ENCODE peak calls at places on chromosomes 2 and 18, in eight cellular contexts. One of them, this sample, is unnamed.

GRCh38 chr2:121260370-121261154 is 24.4 kb downstream of the TFCP2L1 start:
- DNase-seq in dorsolateral prefrontal cortex: no peak
- DNase-seq in astrocyte of the cerebellum: no peak
- DNase-seq in gastrocnemius medialis: no peak
- DNase-seq in AG10803: no peak
- DNase-seq in heart left ventricle: no peak
- DNase-seq in endothelial cell: no peak
- DNase-seq in cardiac fibroblast: no peak
- DNase-seq in this sample: no peak

GRCh38 chr18:68803371-68803770 is 5.5 kb downstream of the CCDC102B start:
- DNase-seq in endothelial cell: no peak
- DNase-seq in dorsolateral prefrontal cortex: no peak
- DNase-seq in cardiac fibroblast: peak; percentile 92
- DNase-seq in gastrocnemius medialis: peak; percentile 46
- DNase-seq in AG10803: peak; percentile 96
- DNase-seq in astrocyte of the cerebellum: peak; percentile 69
- DNase-seq in heart left ventricle: peak; percentile 79
- DNase-seq in this sample: no peak

GRCh38 chr2:199018826-199019225 is 438.9 kb downstream of the SATB2 start:
- DNase-seq in dorsolateral prefrontal cortex: no peak
- DNase-seq in cardiac fibroblast: no peak
- DNase-seq in AG10803: peak; percentile 22
- DNase-seq in endothelial cell: no peak
- DNase-seq in astrocyte of the cerebellum: no peak
- DNase-seq in gastrocnemius medialis: no peak
- DNase-seq in heart left ventricle: no peak
- DNase-seq in this sample: no peak

GRCh38 chr2:168530980-168531379 is 74.9 kb downstream of the CERS6 start:
- DNase-seq in endothelial cell: no peak
- DNase-seq in heart left ventricle: no peak
- DNase-seq in dorsolateral prefrontal cortex: no peak
- DNase-seq in gastrocnemius medialis: no peak
- DNase-seq in cardiac fibroblast: peak; percentile 69
- DNase-seq in astrocyte of the cerebellum: no peak
- DNase-seq in AG10803: peak; percentile 78
- DNase-seq in this sample: no peak

GRCh38 chr2:171893196-171893823 is 734 bp downstream of the SLC25A12 start:
- DNase-seq in endothelial cell: no peak
- DNase-seq in astrocyte of the cerebellum: no peak
- DNase-seq in dorsolateral prefrontal cortex: no peak
- DNase-seq in AG10803: peak; percentile 23
- DNase-seq in heart left ventricle: no peak
- DNase-seq in cardiac fibroblast: peak; percentile 25
- DNase-seq in gastrocnemius medialis: no peak
- DNase-seq in this sample: no peak

GRCh38 chr18:36772339-36772738 is 56.5 kb downstream of the TPGS2 start:
- DNase-seq in dorsolateral prefrontal cortex: no peak
- DNase-seq in astrocyte of the cerebellum: no peak
- DNase-seq in endothelial cell: no peak
- DNase-seq in heart left ventricle: no peak
- DNase-seq in gastrocnemius medialis: no peak
- DNase-seq in AG10803: peak; percentile 78
- DNase-seq in cardiac fibroblast: no peak
- DNase-seq in this sample: no peak

GRCh38 chr2:107588960-107589542 is 237.6 kb upstream of the RGPD4 start:
- DNase-seq in AG10803: peak; percentile 30
- DNase-seq in cardiac fibroblast: peak; percentile 16
- DNase-seq in dorsolateral prefrontal cortex: no peak
- DNase-seq in astrocyte of the cerebellum: no peak
- DNase-seq in gastrocnemius medialis: no peak
- DNase-seq in heart left ventricle: no peak
- DNase-seq in endothelial cell: no peak
- DNase-seq in this sample: no peak

GRCh38 chr2:23183733-23184132 is 201.2 kb upstream of the KLHL29 start:
- DNase-seq in endothelial cell: no peak
- DNase-seq in dorsolateral prefrontal cortex: no peak
- DNase-seq in cardiac fibroblast: no peak
- DNase-seq in astrocyte of the cerebellum: no peak
- DNase-seq in gastrocnemius medialis: no peak
- DNase-seq in heart left ventricle: no peak
- DNase-seq in AG10803: no peak
- DNase-seq in this sample: no peak

GRCh38 chr2:189685540-189686229 is 11.2 kb downstream of the ANKAR start:
- DNase-seq in AG10803: peak; percentile 70
- DNase-seq in dorsolateral prefrontal cortex: no peak
- DNase-seq in endothelial cell: no peak
- DNase-seq in gastrocnemius medialis: no peak
- DNase-seq in heart left ventricle: no peak
- DNase-seq in cardiac fibroblast: peak; percentile 75
- DNase-seq in astrocyte of the cerebellum: peak; percentile 53
- DNase-seq in this sample: peak; percentile 56

GRCh38 chr2:191245046-191245868 is at the start of gene MYO1B:
- DNase-seq in astrocyte of the cerebellum: no peak
- DNase-seq in cardiac fibroblast: peak; percentile 86
- DNase-seq in dorsolateral prefrontal cortex: no peak
- DNase-seq in gastrocnemius medialis: no peak
- DNase-seq in AG10803: peak; percentile 80
- DNase-seq in heart left ventricle: peak; percentile 81
- DNase-seq in endothelial cell: peak; percentile 90
- DNase-seq in this sample: peak; percentile 94

GRCh38 chr2:24233321-24233720 is 58.5 kb downstream of the FAM228A start:
- DNase-seq in astrocyte of the cerebellum: no peak
- DNase-seq in cardiac fibroblast: no peak
- DNase-seq in heart left ventricle: no peak
- DNase-seq in dorsolateral prefrontal cortex: no peak
- DNase-seq in gastrocnemius medialis: no peak
- DNase-seq in endothelial cell: no peak
- DNase-seq in AG10803: no peak
- DNase-seq in this sample: no peak

GRCh38 chr2:32136097-32136496 is 29.6 kb upstream of the SLC30A6 start:
- DNase-seq in AG10803: peak; percentile 60
- DNase-seq in gastrocnemius medialis: no peak
- DNase-seq in endothelial cell: no peak
- DNase-seq in dorsolateral prefrontal cortex: no peak
- DNase-seq in heart left ventricle: no peak
- DNase-seq in astrocyte of the cerebellum: no peak
- DNase-seq in cardiac fibroblast: no peak
- DNase-seq in this sample: no peak

GRCh38 chr2:236663267-236663666 is 93.6 kb downstream of the ACKR3 start:
- DNase-seq in cardiac fibroblast: peak; percentile 91
- DNase-seq in endothelial cell: no peak
- DNase-seq in dorsolateral prefrontal cortex: no peak
- DNase-seq in heart left ventricle: peak; percentile 72
- DNase-seq in gastrocnemius medialis: peak; percentile 62
- DNase-seq in astrocyte of the cerebellum: peak; percentile 91
- DNase-seq in AG10803: peak; percentile 84
- DNase-seq in this sample: no peak

GRCh38 chr18:22115573-22115972 is 53.8 kb upstream of the GATA6 start:
- DNase-seq in gastrocnemius medialis: no peak
- DNase-seq in endothelial cell: no peak
- DNase-seq in heart left ventricle: no peak
- DNase-seq in astrocyte of the cerebellum: no peak
- DNase-seq in cardiac fibroblast: no peak
- DNase-seq in AG10803: no peak
- DNase-seq in dorsolateral prefrontal cortex: no peak
- DNase-seq in this sample: peak; percentile 54

GRCh38 chr18:6362559-6363129 is 52.1 kb downstream of the L3MBTL4 start:
- DNase-seq in dorsolateral prefrontal cortex: no peak
- DNase-seq in astrocyte of the cerebellum: no peak
- DNase-seq in cardiac fibroblast: no peak
- DNase-seq in AG10803: no peak
- DNase-seq in heart left ventricle: no peak
- DNase-seq in endothelial cell: no peak
- DNase-seq in gastrocnemius medialis: no peak
- DNase-seq in this sample: no peak

DNA sequence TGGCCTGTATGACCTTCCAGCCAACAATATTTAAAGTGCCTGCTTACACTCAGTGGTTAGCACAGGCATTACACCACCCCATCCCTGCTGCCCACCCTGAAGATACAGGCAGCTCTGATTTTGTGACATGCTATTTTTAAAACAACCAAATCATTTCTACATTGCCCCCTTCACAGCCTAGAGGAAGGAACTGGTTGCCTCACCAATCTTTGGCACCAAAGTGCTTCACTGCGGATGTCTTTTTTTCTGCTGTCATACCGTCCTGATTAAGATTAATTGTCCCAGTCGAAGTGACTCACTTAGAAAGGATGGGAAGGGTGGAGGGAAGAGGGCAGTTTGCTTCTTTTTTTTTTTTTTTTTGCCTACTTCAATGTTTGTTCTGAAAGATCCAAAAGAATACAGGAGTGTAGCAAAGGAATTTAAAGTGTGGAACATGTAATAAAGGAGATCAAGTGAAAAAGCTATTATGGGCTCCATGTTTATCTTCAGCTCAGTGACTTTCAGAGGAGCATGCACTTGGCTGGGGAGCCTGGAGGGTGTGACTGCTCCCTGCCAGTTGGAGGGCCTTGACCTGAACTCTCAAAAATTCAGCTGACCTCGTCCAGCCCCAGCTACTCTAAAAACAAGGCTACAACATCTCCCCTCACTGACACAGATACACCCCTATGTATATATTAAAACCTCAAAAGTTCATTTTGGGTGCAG is 501.1 kb upstream of the TNP1 start:
- DNase-seq in astrocyte of the cerebellum: peak; percentile 36
- DNase-seq in gastrocnemius medialis: peak; percentile 36
- DNase-seq in heart left ventricle: no peak
- DNase-seq in cardiac fibroblast: peak; percentile 79
- DNase-seq in dorsolateral prefrontal cortex: no peak
- DNase-seq in endothelial cell: no peak
- DNase-seq in AG10803: peak; percentile 94
- DNase-seq in this sample: no peak
- TF ChIP-seq CTCF in astrocyte of the cerebellum: no peak
- TF ChIP-seq CTCF in gastrocnemius medialis: no peak
- TF ChIP-seq CTCF in heart left ventricle: no peak
- TF ChIP-seq CTCF in cardiac fibroblast: no peak
- TF ChIP-seq CTCF in dorsolateral prefrontal cortex: no peak
- TF ChIP-seq CTCF in endothelial cell: no peak
- TF ChIP-seq CTCF in AG10803: peak; percentile 16
- TF ChIP-seq CTCF in this sample: peak; percentile 23

DNA sequence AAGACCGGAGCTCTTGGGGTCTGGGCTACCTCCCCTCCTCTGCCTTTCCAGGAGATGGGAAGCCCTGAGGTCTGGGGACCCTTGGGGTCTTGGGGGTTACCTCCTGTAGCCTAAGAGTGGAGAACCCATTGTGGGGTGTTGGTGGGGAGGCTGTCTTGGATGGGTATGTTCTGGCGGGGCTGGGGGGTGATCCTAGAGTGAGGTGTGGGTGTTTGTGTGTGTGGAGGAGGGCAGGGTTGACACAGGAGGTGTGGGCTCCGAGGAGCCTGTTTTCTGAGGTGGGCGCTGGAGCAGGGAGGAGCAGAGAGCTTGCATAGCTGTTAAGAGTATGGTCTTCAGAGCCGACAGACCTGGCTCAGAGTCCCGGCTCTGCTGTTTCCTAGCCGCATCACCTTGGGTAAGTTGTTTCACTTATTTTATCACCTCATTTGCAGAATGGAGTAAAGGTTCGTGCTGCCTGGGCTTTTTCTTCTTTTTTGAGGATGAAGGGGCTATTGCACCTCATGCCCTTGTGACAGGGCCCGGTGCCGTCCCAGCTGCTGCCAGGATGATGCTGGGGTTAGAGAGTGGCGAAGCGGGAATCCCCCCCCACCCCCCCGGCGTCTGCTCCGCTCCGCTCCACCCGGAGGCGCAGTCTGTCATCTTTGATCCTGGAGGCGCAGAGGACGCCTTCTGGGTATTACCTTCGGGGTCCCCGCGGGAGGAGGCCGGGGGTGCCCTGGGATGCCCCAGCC is 17.2 kb downstream of the TET3 start:
- DNase-seq in dorsolateral prefrontal cortex: no peak
- DNase-seq in astrocyte of the cerebellum: no peak
- DNase-seq in cardiac fibroblast: no peak
- DNase-seq in AG10803: no peak
- DNase-seq in gastrocnemius medialis: no peak
- DNase-seq in heart left ventricle: no peak
- DNase-seq in endothelial cell: no peak
- DNase-seq in this sample: no peak
- TF ChIP-seq CTCF in dorsolateral prefrontal cortex: peak; percentile 20
- TF ChIP-seq CTCF in astrocyte of the cerebellum: no peak
- TF ChIP-seq CTCF in cardiac fibroblast: peak; percentile 4
- TF ChIP-seq CTCF in AG10803: peak; percentile 16
- TF ChIP-seq CTCF in gastrocnemius medialis: no peak
- TF ChIP-seq CTCF in heart left ventricle: no peak
- TF ChIP-seq CTCF in endothelial cell: no peak
- TF ChIP-seq CTCF in this sample: peak; percentile 18

DNA sequence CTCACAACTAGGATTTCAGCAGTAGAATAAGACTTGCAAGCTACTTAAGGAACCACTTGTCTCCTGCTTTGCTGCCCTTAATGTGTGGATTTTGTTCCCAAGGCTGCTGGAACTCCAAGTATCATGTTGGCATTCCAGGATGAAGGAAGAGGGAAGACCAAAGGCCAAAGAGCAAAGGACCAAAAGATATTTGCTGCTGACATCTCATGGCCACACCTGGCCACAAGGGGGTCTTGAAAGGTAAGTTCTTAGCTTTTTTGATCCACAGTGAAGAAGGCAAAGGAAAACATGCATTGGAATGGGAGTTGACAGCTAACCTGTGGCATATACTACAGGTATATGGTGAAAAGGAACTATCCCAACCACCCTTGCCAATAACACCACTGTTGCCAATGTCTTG is 3.9 kb upstream of the MATN3 start:
- DNase-seq in gastrocnemius medialis: no peak
- DNase-seq in dorsolateral prefrontal cortex: no peak
- DNase-seq in cardiac fibroblast: no peak
- DNase-seq in astrocyte of the cerebellum: no peak
- DNase-seq in endothelial cell: no peak
- DNase-seq in heart left ventricle: no peak
- DNase-seq in AG10803: no peak
- DNase-seq in this sample: peak; percentile 71
- TF ChIP-seq CTCF in gastrocnemius medialis: no peak
- TF ChIP-seq CTCF in dorsolateral prefrontal cortex: no peak
- TF ChIP-seq CTCF in cardiac fibroblast: no peak
- TF ChIP-seq CTCF in astrocyte of the cerebellum: no peak
- TF ChIP-seq CTCF in endothelial cell: no peak
- TF ChIP-seq CTCF in heart left ventricle: no peak
- TF ChIP-seq CTCF in AG10803: no peak
- TF ChIP-seq CTCF in this sample: peak; percentile 76

GRCh38 chr2:181281206-181281832 is 175.9 kb upstream of the ITGA4 start:
- DNase-seq in gastrocnemius medialis: no peak
- DNase-seq in astrocyte of the cerebellum: peak; percentile 6
- DNase-seq in dorsolateral prefrontal cortex: no peak
- DNase-seq in cardiac fibroblast: no peak
- DNase-seq in heart left ventricle: no peak
- DNase-seq in AG10803: no peak
- DNase-seq in endothelial cell: no peak
- DNase-seq in this sample: no peak

GRCh38 chr2:181273986-181274385 is 183.2 kb upstream of the ITGA4 start:
- DNase-seq in astrocyte of the cerebellum: no peak
- DNase-seq in gastrocnemius medialis: no peak
- DNase-seq in cardiac fibroblast: no peak
- DNase-seq in AG10803: peak; percentile 54
- DNase-seq in heart left ventricle: no peak
- DNase-seq in dorsolateral prefrontal cortex: no peak
- DNase-seq in endothelial cell: no peak
- DNase-seq in this sample: no peak

GRCh38 chr2:181275643-181276070 is 181.5 kb upstream of the ITGA4 start:
- DNase-seq in AG10803: no peak
- DNase-seq in gastrocnemius medialis: no peak
- DNase-seq in cardiac fibroblast: no peak
- DNase-seq in endothelial cell: no peak
- DNase-seq in heart left ventricle: no peak
- DNase-seq in dorsolateral prefrontal cortex: no peak
- DNase-seq in astrocyte of the cerebellum: no peak
- DNase-seq in this sample: peak; percentile 63
- TF ChIP-seq CTCF in AG10803: no peak
- TF ChIP-seq CTCF in gastrocnemius medialis: no peak
- TF ChIP-seq CTCF in cardiac fibroblast: no peak
- TF ChIP-seq CTCF in endothelial cell: no peak
- TF ChIP-seq CTCF in heart left ventricle: no peak
- TF ChIP-seq CTCF in dorsolateral prefrontal cortex: no peak
- TF ChIP-seq CTCF in astrocyte of the cerebellum: no peak
- TF ChIP-seq CTCF in this sample: peak; percentile 31

GRCh38 chr2:109582928-109583895 is 30.6 kb downstream of the SEPTIN10 start:
- DNase-seq in dorsolateral prefrontal cortex: no peak
- DNase-seq in cardiac fibroblast: peak; percentile 53
- DNase-seq in gastrocnemius medialis: no peak
- DNase-seq in heart left ventricle: no peak
- DNase-seq in astrocyte of the cerebellum: peak; percentile 36
- DNase-seq in AG10803: peak; percentile 27
- DNase-seq in endothelial cell: no peak
- DNase-seq in this sample: no peak
- TF ChIP-seq CTCF in dorsolateral prefrontal cortex: no peak
- TF ChIP-seq CTCF in cardiac fibroblast: no peak
- TF ChIP-seq CTCF in gastrocnemius medialis: no peak
- TF ChIP-seq CTCF in heart left ventricle: no peak
- TF ChIP-seq CTCF in astrocyte of the cerebellum: peak; percentile 26
- TF ChIP-seq CTCF in AG10803: no peak
- TF ChIP-seq CTCF in endothelial cell: peak; percentile 14
- TF ChIP-seq CTCF in this sample: peak; percentile 54